ENCODE peak calls at places on chromosomes 13 and 19, in ten cellular contexts. Q is heart right ventricle; O is naive thymus-derived CD4-positive, alpha-beta T cell; Y is IMR-90; X is Peyer's patch; K is CD8-positive, alpha-beta T cell; G is OCI-LY7; F is cardiac muscle cell; M is psoas muscle; E is transverse colon. N is an unnamed sample. For H3K4me1, the result is how much of the 10 kb centered on the place peaks cover.

GRCh38 chr19:7242601-7243258 is 51.5 kb downstream of the INSR start:
- DNase-seq in E (no peak), F (peak), Y (peak), K (no peak), O (no peak), Q (no peak), M (no peak), G (peak), X (no peak), N (peak)

GRCh38 chr19:57362997-57363705 is at the start of the genes TRAPPC2B and ZNF547:
- DNase-seq in O (peak), G (peak), X (peak), F (peak), M (peak), Q (peak), K (peak), E (peak), Y (peak), N (peak)

GRCh38 chr19:30227661-30228112 is 144.5 kb upstream of the ZNF536 start:
- DNase-seq in X (peak), Q (peak), F (peak), Y (peak), O (peak), K (no peak), G (peak), M (peak), E (peak), N (no peak)

GRCh38 chr19:17617807-17618192 is 62.4 kb downstream of the COLGALT1 start:
- DNase-seq in X (no peak), M (no peak), Y (no peak), K (no peak), G (no peak), E (no peak), O (no peak), Q (no peak), F (no peak), N (no peak)

GRCh38 chr19:737591-738093 is 13.3 kb upstream of the MISP start:
- DNase-seq in Q (peak), K (peak), F (peak), Y (peak), M (no peak), E (peak), X (peak), O (peak), G (peak), N (no peak)

GRCh38 chr13:24626449-24626848 is 53.8 kb upstream of the ATP12A start:
- DNase-seq in Q (no peak), G (no peak), X (peak), Y (no peak), K (no peak), F (no peak), E (no peak), O (peak), M (no peak), N (no peak)

GRCh38 chr13:30857018-30857417 is 49.1 kb upstream of the MEDAG start:
- DNase-seq in M (no peak), Y (no peak), K (no peak), G (no peak), E (no peak), O (no peak), F (no peak), X (peak), Q (no peak), N (no peak)

GRCh38 chr13:87666826-87667225 is 4.3 kb upstream of the SLITRK5 start:
- DNase-seq in E (no peak), X (no peak), G (no peak), M (no peak), F (no peak), Q (no peak), O (no peak), Y (no peak), K (no peak), N (no peak)

GRCh38 chr13:68099616-68100015 is 869.5 kb upstream of the PCDH9 start:
- DNase-seq in O (no peak), Q (no peak), X (no peak), Y (peak), F (peak), K (no peak), M (no peak), E (no peak), G (no peak), N (no peak)

GRCh38 chr19:46610851-46611770 is 10.0 kb downstream of the CALM3 start:
- DNase-seq in F (peak), O (peak), Q (no peak), X (peak), E (peak), Y (peak), M (peak), K (no peak), G (peak), N (no peak)

GRCh38 chr19:2260341-2260751 is 4.1 kb upstream of the JSRP1 start:
- DNase-seq in G (peak), O (no peak), Y (no peak), F (no peak), E (peak), X (no peak), M (no peak), K (no peak), Q (no peak), N (no peak)

GRCh38 chr13:44726214-44726613 is 150.1 kb upstream of the TSC22D1 start:
- DNase-seq in X (no peak), E (no peak), M (no peak), K (no peak), Q (no peak), F (peak), Y (peak), G (no peak), O (no peak), N (no peak)

GRCh38 chr19:12230751-12231733 is 63.6 kb downstream of the ZNF44 start:
- DNase-seq in G (no peak), Q (peak), M (no peak), F (peak), E (no peak), K (no peak), Y (no peak), O (no peak), X (no peak), N (no peak)

GRCh38 chr13:62653371-62653770 is 1237.7 kb upstream of the PCDH20 start:
- DNase-seq in Q (no peak), E (no peak), X (no peak), F (no peak), M (no peak), G (no peak), O (no peak), Y (peak), K (no peak), N (no peak)

GRCh38 chr13:31236211-31236786 is 36.5 kb downstream of the B3GLCT start:
- DNase-seq in Y (peak), O (peak), X (no peak), Q (no peak), K (no peak), F (peak), M (no peak), G (peak), E (no peak), N (no peak)

GRCh38 chr13:94712812-94713555 is 639 bp upstream of the SOX21 start:
- DNase-seq in O (no peak), X (no peak), Q (no peak), K (no peak), Y (peak), G (no peak), M (no peak), F (peak), E (no peak), N (no peak)

GRCh38 chr13:36820222-36820621 is 1.2 kb downstream of the RFXAP start:
- DNase-seq in F (no peak), O (no peak), Y (no peak), X (no peak), M (no peak), E (no peak), Q (no peak), G (peak), K (no peak), N (no peak)

GRCh38 chr19:4083677-4084546 is 17.2 kb upstream of the ZBTB7A start:
- DNase-seq in O (no peak), E (peak), G (peak), Q (no peak), Y (no peak), K (no peak), X (peak), M (peak), F (no peak), N (no peak)
- H3K27ac ChIP-seq in O (peak), E (peak), G (no peak), Q (no peak), Y (no peak), K (peak), X (peak), M (no peak), F (no peak), N (no peak)

GRCh38 chr19:42121666-42122069 is 10.6 kb downstream of the POU2F2 start:
- DNase-seq in G (peak), E (peak), Y (peak), X (peak), K (peak), M (peak), F (peak), O (peak), Q (peak), N (no peak)
- H3K4me3 ChIP-seq in G (peak), E (no peak), Y (no peak), X (no peak), K (peak), M (no peak), F (no peak), O (peak), Q (no peak), N (no peak)

GRCh38 chr13:51834581-51835158 is 10.3 kb downstream of the TMEM272 start:
- DNase-seq in Y (no peak), X (no peak), F (no peak), G (no peak), E (no peak), O (no peak), K (no peak), M (no peak), Q (no peak), N (no peak)

GRCh38 chr13:51832471-51833152 is 12.4 kb downstream of the TMEM272 start:
- DNase-seq in M (no peak), X (peak), Q (no peak), E (peak), F (peak), Y (peak), K (peak), G (peak), O (peak), N (no peak)

GRCh38 chr13:51829236-51829899 is 15.6 kb downstream of the TMEM272 start:
- DNase-seq in O (no peak), E (no peak), Y (no peak), K (no peak), G (peak), F (no peak), M (no peak), Q (no peak), X (no peak), N (no peak)

GRCh38 chr13:51833980-51834379 is 11.0 kb downstream of the TMEM272 start:
- DNase-seq in Y (no peak), F (no peak), X (no peak), M (no peak), O (no peak), K (no peak), E (no peak), Q (no peak), G (no peak), N (no peak)

GRCh38 chr13:51831519-51831918 is 13.5 kb downstream of the TMEM272 start:
- DNase-seq in X (no peak), M (no peak), F (no peak), Q (no peak), G (no peak), O (no peak), E (no peak), K (no peak), Y (no peak), N (no peak)
- H3K4me1 ChIP-seq in X (under half), M (under half), F (under half), Q (under half), G (half or more), O (under half), E (under half), K (half or more), Y (under half), N (under half)

DNA sequence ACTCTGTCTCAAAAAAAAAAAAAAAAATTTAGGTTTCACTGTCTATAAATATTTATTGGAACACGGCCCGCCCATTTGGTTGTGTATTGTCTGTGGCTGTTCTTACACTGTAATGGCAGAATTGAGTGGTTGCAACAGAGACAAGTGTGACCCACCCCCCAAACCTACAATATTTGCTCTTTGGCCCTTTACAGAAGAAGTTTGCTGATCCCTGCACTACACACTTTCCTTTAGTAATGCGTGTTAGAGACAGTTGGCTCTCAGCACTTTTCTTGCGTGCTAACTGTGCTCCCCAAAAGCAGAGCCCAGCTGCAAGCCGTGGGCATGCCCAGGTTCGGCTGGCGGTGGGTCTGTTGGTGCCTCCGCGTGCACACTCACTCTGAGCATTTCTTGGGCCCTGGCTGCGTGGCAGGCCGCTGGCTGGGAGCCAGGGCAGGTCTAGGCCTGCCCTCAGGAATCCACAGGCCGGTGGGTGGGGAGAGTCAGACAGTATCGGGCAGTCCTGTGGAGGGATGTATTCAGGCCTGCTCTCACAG is 72.6 kb downstream of the SIPA1L3 start:
- DNase-seq in E (peak), Q (no peak), Y (no peak), O (no peak), M (no peak), F (no peak), G (peak), X (peak), K (no peak), N (no peak)
- H3K27ac ChIP-seq in E (peak), Q (no peak), Y (peak), O (no peak), M (no peak), F (no peak), G (peak), X (no peak), K (no peak), N (no peak)

DNA sequence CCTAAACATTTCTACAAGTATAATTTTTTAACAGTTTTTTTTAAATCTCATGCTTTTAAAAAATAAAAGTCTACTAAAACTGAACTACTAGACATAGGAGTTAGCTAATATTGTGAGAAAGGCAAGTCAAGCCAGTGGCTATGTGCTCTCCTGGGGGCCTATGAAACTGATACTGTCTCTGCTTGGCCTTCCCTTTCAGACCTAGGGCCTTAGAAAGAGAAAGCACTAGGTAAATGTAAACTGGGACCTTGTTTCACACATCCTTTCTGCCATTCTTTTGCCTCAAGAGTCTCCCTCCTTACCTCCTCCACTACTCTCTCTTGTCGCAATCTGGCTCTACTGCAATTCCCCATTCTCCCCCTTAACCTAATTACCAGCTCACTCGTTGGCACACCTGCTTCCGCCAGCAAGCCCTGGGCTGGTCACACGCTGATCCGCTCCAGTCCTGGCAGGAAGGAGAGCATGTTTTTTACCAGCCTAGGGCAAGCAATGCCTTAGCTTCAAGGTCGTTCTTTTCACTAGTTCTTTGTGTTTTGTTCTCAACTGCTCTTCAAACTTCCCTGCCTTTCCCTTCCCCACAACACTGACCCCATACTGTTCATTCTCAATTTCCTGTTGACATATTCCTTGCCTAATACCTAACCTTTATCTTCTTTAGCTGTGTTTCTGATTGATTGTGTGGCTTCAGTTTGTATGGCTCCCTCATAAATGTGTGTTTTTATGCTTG is 23.1 kb downstream of the TBC1D4 start:
- DNase-seq in Q (peak), O (no peak), E (peak), Y (no peak), X (no peak), F (no peak), G (no peak), K (no peak), M (peak), N (no peak)
- H3K4me3 ChIP-seq in Q (no peak), O (no peak), E (no peak), Y (no peak), X (no peak), F (no peak), G (no peak), K (no peak), M (peak), N (no peak)

GRCh38 chr13:91228083-91228482 is 119.4 kb upstream of the MIR17HG start:
- DNase-seq in X (no peak), G (no peak), Q (no peak), O (no peak), Y (no peak), E (no peak), F (no peak), K (no peak), M (no peak), N (no peak)
- H3K4me1 ChIP-seq in X (under half), G (under half), Q (under half), O (under half), Y (under half), E (under half), F (under half), K (under half), M (under half), N (under half)

GRCh38 chr13:77434289-77434688 is 101.2 kb upstream of the SCEL start:
- DNase-seq in K (no peak), G (no peak), M (no peak), Y (no peak), Q (no peak), F (no peak), O (no peak), X (no peak), E (no peak), N (no peak)

GRCh38 chr13:77425705-77426104 is 98.8 kb upstream of the MYCBP2 start:
- DNase-seq in G (no peak), E (no peak), K (no peak), Q (no peak), Y (no peak), F (no peak), X (no peak), O (no peak), M (no peak), N (no peak)

GRCh38 chr13:77431449-77431848 is 104.1 kb upstream of the SCEL start:
- DNase-seq in E (no peak), Y (no peak), X (no peak), M (no peak), K (no peak), F (no peak), Q (no peak), O (no peak), G (no peak), N (no peak)

GRCh38 chr13:77430377-77430951 is 103.6 kb upstream of the MYCBP2 start:
- DNase-seq in X (no peak), O (no peak), Y (no peak), F (no peak), G (no peak), Q (no peak), M (no peak), E (no peak), K (no peak), N (no peak)

GRCh38 chr13:77429320-77430142 is 102.6 kb upstream of the MYCBP2 start:
- DNase-seq in X (no peak), M (no peak), G (peak), E (no peak), Y (no peak), Q (no peak), F (no peak), O (no peak), K (no peak), N (no peak)
- H3K27ac ChIP-seq in X (no peak), M (no peak), G (peak), E (no peak), Y (no peak), Q (no peak), F (no peak), O (no peak), K (no peak), N (no peak)